ENCODE peak calls at places on chromosomes 5 and 9, in five cellular contexts. R, W, N, P and Y are unnamed samples.

GRCh38 chr9:99262949-99263418 is 40.9 kb downstream of the SEC61B start:
- DNase-seq in R (no peak), W (peak), N (no peak), P (no peak), Y (no peak)

GRCh38 chr5:43601454-43602260 is 1.3 kb upstream of the NNT start:
- DNase-seq in R (no peak), W (peak), N (peak), P (no peak), Y (no peak)

GRCh38 chr5:53433036-53433435 is 47.4 kb upstream of the FST start:
- DNase-seq in R (no peak), W (no peak), N (no peak), P (no peak), Y (no peak)

GRCh38 chr9:107425110-107426025 is 64.2 kb downstream of the KLF4 start:
- DNase-seq in R (peak), W (peak), N (peak), P (peak), Y (peak)

GRCh38 chr5:135458921-135459331 is 6.8 kb upstream of the TIFAB start:
- DNase-seq in R (peak), W (no peak), N (peak), P (peak), Y (no peak)

GRCh38 chr9:76658510-76659231 is 105.6 kb upstream of the PCA3 start:
- DNase-seq in R (no peak), W (peak), N (peak), P (no peak), Y (no peak)

GRCh38 chr5:134547579-134547978 is 22.1 kb downstream of the JADE2 start:
- DNase-seq in R (peak), W (no peak), N (peak), P (no peak), Y (no peak)

GRCh38 chr9:124834586-124834985 is 18.7 kb upstream of the WDR38 start:
- DNase-seq in R (peak), W (no peak), N (peak), P (no peak), Y (no peak)

GRCh38 chr9:76045217-76045616 is 154.7 kb downstream of the PCSK5 start:
- DNase-seq in R (no peak), W (no peak), N (no peak), P (no peak), Y (no peak)

GRCh38 chr5:66915531-66915930 is 281.1 kb downstream of the CD180 start:
- DNase-seq in R (no peak), W (no peak), N (no peak), P (no peak), Y (no peak)

GRCh38 chr5:178319541-178320041 is 87.0 kb upstream of the PHYKPL start:
- DNase-seq in R (peak), W (no peak), N (no peak), P (peak), Y (peak)

GRCh38 chr9:137784046-137784445 is 93.5 kb upstream of the CACNA1B start:
- DNase-seq in R (peak), W (no peak), N (no peak), P (peak), Y (no peak)

GRCh38 chr5:127040779-127041520 is 10.6 kb upstream of the MARCHF3 start:
- DNase-seq in R (no peak), W (no peak), N (peak), P (no peak), Y (no peak)

GRCh38 chr9:133738039-133738805 is at the start of gene SARDH:
- DNase-seq in R (peak), W (peak), N (no peak), P (peak), Y (no peak)

GRCh38 chr9:12813960-12814876 is 39.4 kb downstream of the LURAP1L start:
- DNase-seq in R (peak), W (no peak), N (peak), P (no peak), Y (no peak)
- TF ChIP-seq CTCF in R (no peak), W (no peak), N (peak), P (peak), Y (no peak)

DNA sequence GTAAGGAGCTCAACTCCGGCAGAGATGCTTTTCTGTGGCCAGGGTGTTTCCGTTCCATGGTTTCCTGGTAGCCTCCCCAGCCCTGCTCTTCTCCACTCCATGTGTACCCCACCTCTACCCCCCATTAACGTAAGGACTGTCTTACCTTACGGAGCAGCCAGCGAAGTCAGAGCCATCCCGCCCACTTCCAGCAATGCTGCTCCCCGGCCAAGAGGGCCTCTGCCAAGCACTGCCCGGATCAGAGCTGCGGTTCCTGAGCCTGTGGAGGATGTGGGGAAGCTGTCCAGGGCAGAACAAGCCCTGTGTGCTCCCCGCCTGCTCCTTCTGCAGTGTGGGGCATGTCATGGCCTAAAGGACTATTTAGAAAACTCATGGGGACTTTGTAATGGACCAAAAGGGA is 261.2 kb downstream of the GADD45G start:
- DNase-seq in R (no peak), W (no peak), N (no peak), P (peak), Y (no peak)
- TF ChIP-seq CTCF in R (no peak), W (no peak), N (no peak), P (no peak), Y (no peak)

GRCh38 chr5:147452137-147452838 is 57.6 kb downstream of the DPYSL3 start:
- DNase-seq in R (no peak), W (no peak), N (no peak), P (no peak), Y (no peak)

GRCh38 chr5:147448766-147449165 is 61.1 kb downstream of the DPYSL3 start:
- DNase-seq in R (no peak), W (no peak), N (no peak), P (no peak), Y (no peak)

GRCh38 chr5:147453901-147454814 is 55.7 kb downstream of the DPYSL3 start:
- DNase-seq in R (peak), W (peak), N (peak), P (peak), Y (peak)

GRCh38 chr5:147451125-147451524 is 58.7 kb downstream of the DPYSL3 start:
- DNase-seq in R (no peak), W (no peak), N (no peak), P (no peak), Y (no peak)

DNA sequence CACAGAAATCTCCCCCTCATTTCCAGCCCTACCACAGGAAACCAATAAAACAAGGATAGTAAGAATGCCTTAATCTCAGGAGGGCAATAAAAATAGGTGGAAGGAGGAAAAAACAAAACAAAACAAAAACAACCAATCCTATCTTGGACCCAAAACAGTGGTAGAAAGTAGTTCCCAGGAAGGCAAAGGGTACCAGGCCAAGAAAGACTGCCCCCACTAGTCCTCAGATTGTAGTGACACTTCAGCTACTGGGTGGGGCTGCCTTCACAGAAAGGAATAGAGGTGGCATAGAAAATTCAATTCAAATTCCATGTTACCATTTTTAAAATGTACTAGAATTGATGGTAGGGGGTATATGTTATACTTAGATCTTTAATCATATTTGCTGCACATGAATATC is 59.3 kb downstream of the DPYSL3 start:
- DNase-seq in R (no peak), W (no peak), N (no peak), P (no peak), Y (no peak)
- TF ChIP-seq CTCF in R (no peak), W (no peak), N (no peak), P (no peak), Y (no peak)

GRCh38 chr5:71573611-71574010 is 13.5 kb upstream of the MCCC2 start:
- DNase-seq in R (no peak), W (no peak), N (no peak), P (no peak), Y (no peak)
- TF ChIP-seq CTCF in R (no peak), W (no peak), N (no peak), P (no peak), Y (no peak)

GRCh38 chr9:80557256-80557655 is 985.5 kb downstream of the TLE4 start:
- DNase-seq in R (no peak), W (no peak), N (no peak), P (no peak), Y (no peak)
- TF ChIP-seq CTCF in R (no peak), W (no peak), N (no peak), P (no peak), Y (no peak)

GRCh38 chr9:92176068-92176799 is 61.0 kb upstream of the SPTLC1 start:
- DNase-seq in R (no peak), W (no peak), N (peak), P (no peak), Y (no peak)
- TF ChIP-seq CTCF in R (peak), W (no peak), N (peak), P (no peak), Y (no peak)